ENCODE peak calls at places on chromosomes 3 and 15, in six cellular contexts. M is putamen; V is stimulated activated CD4-positive, alpha-beta T cell treated with anti-CD3 and anti-CD28 coated beads, TNF-alpha, amount 100 ng/mL, for 1 hour; L is A172; I is colonic mucosa; H is activated CD4-positive, CD25-positive, alpha-beta regulatory T cell. C is an unnamed sample.

GRCh38 chr15:66766282-66767228 is 64.5 kb downstream of the SMAD6 start:
- DNase-seq in M (no peak), V (no peak), L (peak; percentile 80), I (no peak), H (no peak), C (peak; percentile 32)

GRCh38 chr3:123331651-123332050 is 117.2 kb downstream of the ADCY5 start:
- DNase-seq in M (no peak), V (no peak), L (no peak), I (no peak), H (no peak), C (peak; percentile 29)

GRCh38 chr15:34330279-34330678 is 7.3 kb downstream of the SLC12A6 start:
- DNase-seq in M (no peak), V (no peak), L (no peak), I (no peak), H (no peak), C (no peak)

GRCh38 chr3:68999605-69000004 is 13.9 kb downstream of the EOGT start:
- DNase-seq in M (no peak), V (no peak), L (no peak), I (no peak), H (no peak), C (no peak)

GRCh38 chr15:31557899-31558298 is 231.3 kb downstream of the KLF13 start:
- DNase-seq in M (no peak), V (no peak), L (no peak), I (no peak), H (no peak), C (no peak)

GRCh38 chr3:1118074-1118473 is 25.2 kb downstream of the CNTN6 start:
- DNase-seq in M (no peak), V (no peak), L (peak; percentile 41), I (no peak), H (no peak), C (peak; percentile 58)

GRCh38 chr15:95676500-95676899 is 654.0 kb upstream of the NR2F2 start:
- DNase-seq in M (no peak), V (no peak), L (no peak), I (no peak), H (no peak), C (no peak)

GRCh38 chr3:168977696-168978374 is 685.7 kb downstream of the MECOM start:
- DNase-seq in M (no peak), V (no peak), L (no peak), I (no peak), H (no peak), C (no peak)

GRCh38 chr3:31165399-31165860 is 271.0 kb upstream of the GADL1 start:
- DNase-seq in M (peak; percentile 7), V (no peak), L (peak; percentile 34), I (no peak), H (no peak), C (no peak)

GRCh38 chr3:195248281-195248680 is 22.7 kb downstream of the XXYLT1 start:
- DNase-seq in M (no peak), V (no peak), L (no peak), I (no peak), H (no peak), C (peak; percentile 21)

GRCh38 chr3:13703071-13703470 is 154.1 kb downstream of the FBLN2 start:
- DNase-seq in M (no peak), V (no peak), L (no peak), I (no peak), H (no peak), C (peak; percentile 12)

GRCh38 chr3:160941885-160942494 is 163.2 kb downstream of the B3GALNT1 start:
- DNase-seq in M (peak; percentile 75), V (peak; percentile 11), L (peak; percentile 71), I (peak; percentile 84), H (no peak), C (peak; percentile 72)

C was measured in Peyer's patch.